ENCODE peak calls at places on chromosome 1, in four cellular contexts. T, G, V and Q are unnamed samples.

GRCh38 chr1:115713906-115714305 is 54.6 kb downstream of the CASQ2 start:
- DNase-seq in V (no peak), G (no peak), T (no peak), Q (peak)

GRCh38 chr1:162973381-162973795 is 95.8 kb upstream of the RGS4 start:
- DNase-seq in V (no peak), G (no peak), T (no peak), Q (no peak)

GRCh38 chr1:147627435-147628110 is 42.8 kb downstream of the ACP6 start:
- DNase-seq in G (peak), V (peak), T (peak), Q (peak)

GRCh38 chr1:116067564-116067887 is 43.7 kb upstream of the MAB21L3 start:
- DNase-seq in T (peak), V (no peak), G (no peak), Q (peak)

GRCh38 chr1:11499825-11500331 is 20.9 kb downstream of the DISP3 start:
- DNase-seq in G (peak), T (no peak), V (peak), Q (no peak)

GRCh38 chr1:226401407-226402303 is 6.2 kb downstream of the PARP1 start:
- DNase-seq in T (peak), G (no peak), V (no peak), Q (no peak)

GRCh38 chr1:915295-916172 is 8.2 kb upstream of the SAMD11 start:
- DNase-seq in G (no peak), T (no peak), V (no peak), Q (no peak)

GRCh38 chr1:245096330-245097066 is 58.3 kb upstream of the KIF26B start:
- DNase-seq in T (no peak), V (no peak), G (no peak), Q (no peak)

GRCh38 chr1:174999926-175000696 is at the start of gene CACYBP:
- DNase-seq in G (no peak), T (peak), V (no peak), Q (no peak)

GRCh38 chr1:23895082-23895481 is 18.1 kb downstream of the CNR2 start:
- DNase-seq in G (no peak), T (no peak), V (no peak), Q (no peak)

GRCh38 chr1:109984456-109985250 is at the start of gene AHCYL1:
- DNase-seq in T (peak), G (peak), V (peak), Q (peak)

GRCh38 chr1:109986054-109986444 is 1.5 kb downstream of the AHCYL1 start:
- DNase-seq in G (peak), V (no peak), T (no peak), Q (no peak)

GRCh38 chr1:109985251-109986053 is 887 bp downstream of the AHCYL1 start:
- DNase-seq in T (no peak), V (no peak), G (no peak), Q (no peak)

GRCh38 chr1:109983380-109984189 is 980 bp upstream of the AHCYL1 start:
- DNase-seq in G (no peak), T (no peak), V (no peak), Q (no peak)

DNA sequence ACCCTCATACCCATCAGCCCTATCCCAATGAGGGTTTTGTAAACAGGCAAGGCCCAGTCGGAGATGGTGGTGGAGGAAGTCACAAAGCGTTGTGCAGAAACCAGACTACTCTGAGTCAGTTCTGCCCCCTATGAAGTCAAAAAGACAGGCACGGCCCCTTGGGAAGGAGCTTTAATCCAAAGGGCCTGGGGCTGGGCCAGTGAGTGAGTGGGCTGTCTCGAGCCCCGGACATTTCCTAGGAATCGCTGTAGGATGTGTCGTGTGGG is 442 bp upstream of the AHCYL1 start:
- DNase-seq in T (no peak), V (no peak), G (no peak), Q (no peak)
- H3K23ac ChIP-seq in T (no peak), V (no peak), G (no peak), Q (no peak)

GRCh38 chr1:2125375-2126211 is 69.0 kb downstream of the FAAP20 start:
- DNase-seq in T (no peak), V (no peak), G (no peak), Q (no peak)

GRCh38 chr1:2126331-2127180 is 68.0 kb downstream of the FAAP20 start:
- DNase-seq in V (no peak), T (no peak), G (no peak), Q (no peak)

GRCh38 chr1:2129256-2129943 is 65.2 kb downstream of the FAAP20 start:
- DNase-seq in V (no peak), T (no peak), G (no peak), Q (no peak)

GRCh38 chr1:2128189-2128901 is 66.2 kb downstream of the FAAP20 start:
- DNase-seq in G (no peak), T (no peak), V (no peak), Q (peak)

DNA sequence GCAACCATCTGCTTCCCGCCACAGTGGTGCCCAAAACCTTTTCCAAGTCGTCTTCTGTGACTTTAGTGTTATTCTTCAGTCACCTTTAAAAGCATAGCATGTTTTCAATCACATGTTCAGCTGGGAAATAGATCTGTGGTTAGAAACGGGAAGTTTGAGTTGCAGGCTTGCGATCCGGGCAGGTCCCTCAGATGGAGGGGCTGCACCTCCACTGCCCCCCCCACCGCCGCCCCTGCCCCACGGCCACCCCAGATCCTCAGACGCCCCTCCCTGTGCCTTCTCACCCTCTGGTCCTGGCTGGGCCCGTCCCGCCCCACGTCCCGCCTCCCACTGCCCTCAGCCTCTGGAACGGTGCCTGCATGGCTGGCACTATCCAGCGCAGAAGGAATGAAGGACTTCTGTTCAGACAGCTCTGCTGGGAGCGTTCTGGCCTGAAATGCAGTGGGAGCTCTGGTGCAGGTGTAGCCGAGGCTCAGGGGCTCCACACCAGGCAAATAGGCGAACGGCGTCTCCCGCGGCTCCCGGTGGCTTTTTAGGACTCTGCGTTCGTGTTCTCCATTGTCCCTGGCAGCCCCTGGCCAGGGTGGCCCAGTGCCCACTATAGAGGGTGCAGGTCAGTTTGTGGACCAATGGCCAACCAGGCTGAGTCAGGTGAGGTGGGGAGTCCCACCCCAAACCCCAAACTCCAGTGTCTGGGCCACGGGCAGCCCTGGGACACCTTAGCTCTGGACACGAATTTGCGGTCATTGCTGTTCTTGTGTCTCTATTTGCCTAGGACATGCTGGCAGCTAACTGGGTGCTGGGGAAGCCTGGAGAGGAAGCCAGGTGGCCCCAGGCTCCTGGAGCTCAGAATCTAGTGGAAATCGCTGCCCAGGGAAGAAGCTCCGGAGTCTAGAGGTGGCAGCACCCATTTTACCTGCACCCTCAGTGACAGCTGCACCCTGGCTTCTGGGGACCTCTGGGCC is 67.1 kb downstream of the FAAP20 start:
- DNase-seq in G (no peak), V (no peak), T (no peak), Q (no peak)
- H3K23ac ChIP-seq in G (peak), V (no peak), T (no peak), Q (no peak)

DNA sequence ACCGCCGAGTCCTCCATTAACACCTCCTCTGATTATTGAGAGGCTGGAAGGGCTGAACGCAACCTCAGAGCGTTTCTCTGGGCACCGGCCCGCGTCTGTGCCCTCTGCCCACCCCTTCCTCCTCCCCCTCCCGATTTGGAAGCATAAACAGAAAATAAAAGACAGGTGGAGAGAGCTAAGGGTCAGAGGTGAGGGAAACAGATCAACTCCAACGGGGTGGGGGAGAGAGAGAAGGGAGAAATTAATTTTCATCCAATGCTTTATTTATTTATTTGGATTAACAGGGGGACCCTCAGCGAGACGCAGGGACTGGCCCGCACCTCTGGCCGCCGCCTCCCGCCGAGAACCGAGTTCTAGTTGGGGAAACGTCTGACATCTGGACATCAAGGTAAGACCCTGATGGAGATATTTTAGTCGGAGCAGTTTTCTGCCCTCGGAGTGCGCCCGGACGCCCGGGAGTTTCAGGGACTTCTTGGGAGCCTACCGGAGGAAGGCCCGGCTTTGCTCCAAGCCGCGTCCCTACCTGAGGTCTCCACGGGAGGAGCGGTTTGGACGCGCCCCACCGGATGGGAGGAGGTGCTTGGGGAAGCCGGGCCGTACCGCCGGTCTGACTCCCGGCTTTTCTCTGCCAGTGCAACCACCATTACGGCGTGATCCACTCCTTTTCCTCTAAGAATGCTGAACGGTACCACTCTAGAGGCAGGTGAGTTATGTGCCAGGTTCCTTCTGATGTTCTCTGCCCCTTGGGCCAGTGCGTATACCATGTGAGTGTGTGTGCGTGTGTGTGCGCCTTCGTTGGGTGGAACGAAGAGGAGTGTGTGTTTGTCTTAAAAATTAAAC is 5.1 kb upstream of the LHX9 start:
- DNase-seq in G (peak), V (no peak), T (no peak), Q (no peak)
- H3K23ac ChIP-seq in G (peak), V (no peak), T (no peak), Q (no peak)

DNA sequence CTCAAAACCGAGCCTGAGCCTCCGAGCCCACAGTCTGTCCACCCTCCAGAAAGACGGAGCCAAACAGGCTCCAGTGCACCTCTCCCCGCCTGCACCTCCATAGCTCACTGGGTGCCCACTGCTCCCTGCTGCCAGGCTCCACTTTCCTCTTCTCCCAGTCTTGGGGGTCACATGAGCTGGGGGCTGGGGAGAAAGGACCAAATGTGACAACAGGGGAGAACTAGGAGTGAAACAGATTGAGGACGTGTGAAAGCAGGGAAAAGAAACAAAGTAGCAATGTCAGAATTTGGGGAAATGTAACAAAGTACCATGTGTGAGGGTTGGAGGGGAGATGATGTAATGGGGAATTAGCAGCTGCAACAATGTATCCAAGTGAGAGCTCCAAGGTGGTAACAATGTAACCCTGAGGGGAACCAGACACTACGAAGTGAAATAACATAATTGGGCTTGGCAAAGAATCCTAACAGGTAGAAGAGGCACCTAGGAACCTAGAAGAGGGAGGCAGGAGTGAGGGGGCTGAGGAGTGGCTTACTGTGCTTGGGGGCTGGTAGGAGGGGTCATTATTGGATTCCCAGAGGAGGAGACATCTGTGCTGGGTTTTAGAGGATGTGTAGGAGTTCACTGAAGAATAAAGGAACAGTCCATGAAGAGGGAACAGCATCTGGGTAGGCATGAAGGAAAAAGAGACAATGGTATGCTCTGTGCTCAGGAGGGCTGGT is 12.5 kb downstream of the SDC3 start:
- DNase-seq in G (no peak), V (no peak), T (peak), Q (no peak)
- H3K23ac ChIP-seq in G (peak), V (no peak), T (no peak), Q (no peak)